ENCODE peak calls at places on chromosome 6, in eight cellular contexts. One of them, this sample, is unnamed.

GRCh38 chr6:132607544-132608233 is 16.4 kb downstream of the TAAR2 start:
- DNase-seq in naive thymus-derived CD8-positive, alpha-beta T cell: no peak
- DNase-seq in HCEC 1CT: no peak
- DNase-seq in anterior cingulate cortex: no peak
- DNase-seq in amygdala: no peak
- DNase-seq in mesendoderm: no peak
- DNase-seq in stimulated activated naive B cell treated with anti-CD40 and anti-IgM and Interleukin-4, amounts not matched to agents 10 μg/mL and 1 μg/mL and 100 μg/mL, for 72 hours: no peak
- DNase-seq in progenitor cell of endocrine pancreas: no peak
- DNase-seq in this sample: no peak

GRCh38 chr6:164753517-164753916 is 555.9 kb downstream of the C6orf118 start:
- DNase-seq in naive thymus-derived CD8-positive, alpha-beta T cell: no peak
- DNase-seq in HCEC 1CT: no peak
- DNase-seq in anterior cingulate cortex: no peak
- DNase-seq in amygdala: no peak
- DNase-seq in mesendoderm: no peak
- DNase-seq in stimulated activated naive B cell treated with anti-CD40 and anti-IgM and Interleukin-4, amounts not matched to agents 10 μg/mL and 1 μg/mL and 100 μg/mL, for 72 hours: no peak
- DNase-seq in progenitor cell of endocrine pancreas: no peak
- DNase-seq in this sample: no peak

GRCh38 chr6:42746452-42747400 is 823 bp upstream of the TBCC start:
- DNase-seq in naive thymus-derived CD8-positive, alpha-beta T cell: peak; percentile 66
- DNase-seq in HCEC 1CT: peak; percentile 89
- DNase-seq in anterior cingulate cortex: peak; percentile 85
- DNase-seq in amygdala: peak; percentile 82
- DNase-seq in mesendoderm: peak; percentile 98
- DNase-seq in stimulated activated naive B cell treated with anti-CD40 and anti-IgM and Interleukin-4, amounts not matched to agents 10 μg/mL and 1 μg/mL and 100 μg/mL, for 72 hours: peak; percentile 91
- DNase-seq in progenitor cell of endocrine pancreas: peak; percentile 69
- DNase-seq in this sample: peak; percentile 2

GRCh38 chr6:145891126-145891525 is 73.0 kb downstream of the SHPRH start:
- DNase-seq in naive thymus-derived CD8-positive, alpha-beta T cell: no peak
- DNase-seq in HCEC 1CT: peak; percentile 76
- DNase-seq in anterior cingulate cortex: no peak
- DNase-seq in amygdala: no peak
- DNase-seq in mesendoderm: no peak
- DNase-seq in stimulated activated naive B cell treated with anti-CD40 and anti-IgM and Interleukin-4, amounts not matched to agents 10 μg/mL and 1 μg/mL and 100 μg/mL, for 72 hours: no peak
- DNase-seq in progenitor cell of endocrine pancreas: no peak
- DNase-seq in this sample: no peak

GRCh38 chr6:162294030-162294429 is 433.5 kb downstream of the PRKN start:
- DNase-seq in naive thymus-derived CD8-positive, alpha-beta T cell: no peak
- DNase-seq in HCEC 1CT: no peak
- DNase-seq in anterior cingulate cortex: no peak
- DNase-seq in amygdala: no peak
- DNase-seq in mesendoderm: no peak
- DNase-seq in stimulated activated naive B cell treated with anti-CD40 and anti-IgM and Interleukin-4, amounts not matched to agents 10 μg/mL and 1 μg/mL and 100 μg/mL, for 72 hours: no peak
- DNase-seq in progenitor cell of endocrine pancreas: no peak
- DNase-seq in this sample: no peak

GRCh38 chr6:146153040-146153758 is 124.3 kb downstream of the GRM1 start:
- DNase-seq in naive thymus-derived CD8-positive, alpha-beta T cell: no peak
- DNase-seq in HCEC 1CT: no peak
- DNase-seq in anterior cingulate cortex: no peak
- DNase-seq in amygdala: no peak
- DNase-seq in mesendoderm: no peak
- DNase-seq in stimulated activated naive B cell treated with anti-CD40 and anti-IgM and Interleukin-4, amounts not matched to agents 10 μg/mL and 1 μg/mL and 100 μg/mL, for 72 hours: no peak
- DNase-seq in progenitor cell of endocrine pancreas: no peak
- DNase-seq in this sample: no peak

GRCh38 chr6:37516076-37516919 is 16.6 kb upstream of the CCDC167 start:
- DNase-seq in naive thymus-derived CD8-positive, alpha-beta T cell: peak; percentile 80
- DNase-seq in HCEC 1CT: no peak
- DNase-seq in anterior cingulate cortex: peak; percentile 63
- DNase-seq in amygdala: peak; percentile 37
- DNase-seq in mesendoderm: no peak
- DNase-seq in stimulated activated naive B cell treated with anti-CD40 and anti-IgM and Interleukin-4, amounts not matched to agents 10 μg/mL and 1 μg/mL and 100 μg/mL, for 72 hours: peak; percentile 73
- DNase-seq in progenitor cell of endocrine pancreas: no peak
- DNase-seq in this sample: no peak

GRCh38 chr6:30154709-30155521 is 6.1 kb downstream of the TRIM10 start:
- DNase-seq in naive thymus-derived CD8-positive, alpha-beta T cell: no peak
- DNase-seq in HCEC 1CT: peak; percentile 69
- DNase-seq in anterior cingulate cortex: no peak
- DNase-seq in amygdala: no peak
- DNase-seq in mesendoderm: no peak
- DNase-seq in stimulated activated naive B cell treated with anti-CD40 and anti-IgM and Interleukin-4, amounts not matched to agents 10 μg/mL and 1 μg/mL and 100 μg/mL, for 72 hours: no peak
- DNase-seq in progenitor cell of endocrine pancreas: no peak
- DNase-seq in this sample: no peak

GRCh38 chr6:17156112-17156921 is 54.5 kb downstream of the STMND1 start:
- DNase-seq in naive thymus-derived CD8-positive, alpha-beta T cell: peak; percentile 34
- DNase-seq in HCEC 1CT: peak; percentile 58
- DNase-seq in anterior cingulate cortex: peak; percentile 66
- DNase-seq in amygdala: peak; percentile 9
- DNase-seq in mesendoderm: peak; percentile 79
- DNase-seq in stimulated activated naive B cell treated with anti-CD40 and anti-IgM and Interleukin-4, amounts not matched to agents 10 μg/mL and 1 μg/mL and 100 μg/mL, for 72 hours: no peak
- DNase-seq in progenitor cell of endocrine pancreas: peak; percentile 47
- DNase-seq in this sample: no peak

GRCh38 chr6:101011165-101011564 is 130.0 kb upstream of the ASCC3 start:
- DNase-seq in naive thymus-derived CD8-positive, alpha-beta T cell: no peak
- DNase-seq in HCEC 1CT: no peak
- DNase-seq in anterior cingulate cortex: no peak
- DNase-seq in amygdala: no peak
- DNase-seq in mesendoderm: no peak
- DNase-seq in stimulated activated naive B cell treated with anti-CD40 and anti-IgM and Interleukin-4, amounts not matched to agents 10 μg/mL and 1 μg/mL and 100 μg/mL, for 72 hours: peak; percentile 8
- DNase-seq in progenitor cell of endocrine pancreas: no peak
- DNase-seq in this sample: no peak

GRCh38 chr6:128572286-128572685 is 51.9 kb upstream of the PTPRK start:
- DNase-seq in naive thymus-derived CD8-positive, alpha-beta T cell: no peak
- DNase-seq in HCEC 1CT: no peak
- DNase-seq in anterior cingulate cortex: no peak
- DNase-seq in amygdala: no peak
- DNase-seq in mesendoderm: no peak
- DNase-seq in stimulated activated naive B cell treated with anti-CD40 and anti-IgM and Interleukin-4, amounts not matched to agents 10 μg/mL and 1 μg/mL and 100 μg/mL, for 72 hours: no peak
- DNase-seq in progenitor cell of endocrine pancreas: no peak
- DNase-seq in this sample: no peak

GRCh38 chr6:159071843-159072769 is 27.3 kb upstream of the TAGAP start:
- DNase-seq in naive thymus-derived CD8-positive, alpha-beta T cell: no peak
- DNase-seq in HCEC 1CT: no peak
- DNase-seq in anterior cingulate cortex: no peak
- DNase-seq in amygdala: no peak
- DNase-seq in mesendoderm: no peak
- DNase-seq in stimulated activated naive B cell treated with anti-CD40 and anti-IgM and Interleukin-4, amounts not matched to agents 10 μg/mL and 1 μg/mL and 100 μg/mL, for 72 hours: no peak
- DNase-seq in progenitor cell of endocrine pancreas: no peak
- DNase-seq in this sample: no peak

GRCh38 chr6:161435426-161436065 is 161.7 kb upstream of the AGPAT4 start:
- DNase-seq in naive thymus-derived CD8-positive, alpha-beta T cell: no peak
- DNase-seq in HCEC 1CT: peak; percentile 37
- DNase-seq in anterior cingulate cortex: no peak
- DNase-seq in amygdala: no peak
- DNase-seq in mesendoderm: no peak
- DNase-seq in stimulated activated naive B cell treated with anti-CD40 and anti-IgM and Interleukin-4, amounts not matched to agents 10 μg/mL and 1 μg/mL and 100 μg/mL, for 72 hours: no peak
- DNase-seq in progenitor cell of endocrine pancreas: no peak
- DNase-seq in this sample: no peak

GRCh38 chr6:26401987-26402658 is at the start of gene BTN3A1:
- DNase-seq in naive thymus-derived CD8-positive, alpha-beta T cell: peak; percentile 42
- DNase-seq in HCEC 1CT: peak; percentile 69
- DNase-seq in anterior cingulate cortex: peak; percentile 57
- DNase-seq in amygdala: peak; percentile 37
- DNase-seq in mesendoderm: peak; percentile 42
- DNase-seq in stimulated activated naive B cell treated with anti-CD40 and anti-IgM and Interleukin-4, amounts not matched to agents 10 μg/mL and 1 μg/mL and 100 μg/mL, for 72 hours: peak; percentile 54
- DNase-seq in progenitor cell of endocrine pancreas: no peak
- DNase-seq in this sample: no peak

GRCh38 chr6:170199716-170200115 is 91.2 kb downstream of the DLL1 start:
- DNase-seq in naive thymus-derived CD8-positive, alpha-beta T cell: no peak
- DNase-seq in HCEC 1CT: no peak
- DNase-seq in anterior cingulate cortex: no peak
- DNase-seq in amygdala: no peak
- DNase-seq in mesendoderm: no peak
- DNase-seq in stimulated activated naive B cell treated with anti-CD40 and anti-IgM and Interleukin-4, amounts not matched to agents 10 μg/mL and 1 μg/mL and 100 μg/mL, for 72 hours: no peak
- DNase-seq in progenitor cell of endocrine pancreas: no peak
- DNase-seq in this sample: no peak

GRCh38 chr6:158067436-158068015 is 85.9 kb downstream of the SYNJ2 start:
- DNase-seq in naive thymus-derived CD8-positive, alpha-beta T cell: no peak
- DNase-seq in HCEC 1CT: no peak
- DNase-seq in anterior cingulate cortex: no peak
- DNase-seq in amygdala: no peak
- DNase-seq in mesendoderm: no peak
- DNase-seq in stimulated activated naive B cell treated with anti-CD40 and anti-IgM and Interleukin-4, amounts not matched to agents 10 μg/mL and 1 μg/mL and 100 μg/mL, for 72 hours: no peak
- DNase-seq in progenitor cell of endocrine pancreas: no peak
- DNase-seq in this sample: no peak

GRCh38 chr6:157272372-157272771 is 50.9 kb downstream of the TMEM242 start:
- DNase-seq in naive thymus-derived CD8-positive, alpha-beta T cell: no peak
- DNase-seq in HCEC 1CT: no peak
- DNase-seq in anterior cingulate cortex: no peak
- DNase-seq in amygdala: no peak
- DNase-seq in mesendoderm: no peak
- DNase-seq in stimulated activated naive B cell treated with anti-CD40 and anti-IgM and Interleukin-4, amounts not matched to agents 10 μg/mL and 1 μg/mL and 100 μg/mL, for 72 hours: no peak
- DNase-seq in progenitor cell of endocrine pancreas: no peak
- DNase-seq in this sample: no peak

GRCh38 chr6:134774244-134774643 is 175.7 kb downstream of the ALDH8A1 start:
- DNase-seq in naive thymus-derived CD8-positive, alpha-beta T cell: no peak
- DNase-seq in HCEC 1CT: peak; percentile 70
- DNase-seq in anterior cingulate cortex: no peak
- DNase-seq in amygdala: no peak
- DNase-seq in mesendoderm: no peak
- DNase-seq in stimulated activated naive B cell treated with anti-CD40 and anti-IgM and Interleukin-4, amounts not matched to agents 10 μg/mL and 1 μg/mL and 100 μg/mL, for 72 hours: no peak
- DNase-seq in progenitor cell of endocrine pancreas: no peak
- DNase-seq in this sample: no peak

GRCh38 chr6:130183271-130184222 is 39.2 kb downstream of the SAMD3 start:
- DNase-seq in naive thymus-derived CD8-positive, alpha-beta T cell: no peak
- DNase-seq in HCEC 1CT: no peak
- DNase-seq in anterior cingulate cortex: no peak
- DNase-seq in amygdala: no peak
- DNase-seq in mesendoderm: no peak
- DNase-seq in stimulated activated naive B cell treated with anti-CD40 and anti-IgM and Interleukin-4, amounts not matched to agents 10 μg/mL and 1 μg/mL and 100 μg/mL, for 72 hours: no peak
- DNase-seq in progenitor cell of endocrine pancreas: no peak
- DNase-seq in this sample: no peak

This sample was measured in cerebellar nuclear complex.